ENCODE peak calls at places on chromosomes 4 and X, in five cellular contexts. A is HepG2, M is NB4, H is A549, R is adrenal gland. L is an unnamed sample.

GRCh38 chr4:180009316-180009715 is 2233.9 kb upstream of the TENM3 start:
- DNase-seq in A (no peak), M (no peak), H (no peak), R (no peak), L (no peak)

GRCh38 chr4:105246712-105247111 is 100.0 kb downstream of the TET2 start:
- DNase-seq in A (no peak), M (no peak), H (no peak), R (no peak), L (no peak)

GRCh38 chr4:10183462-10183861 is 66.9 kb upstream of the WDR1 start:
- DNase-seq in A (no peak), M (peak), H (no peak), R (no peak), L (no peak)

GRCh38 chrX:134933911-134934310 is 56.9 kb upstream of the SMIM10 start:
- DNase-seq in A (no peak), M (no peak), H (no peak), R (no peak), L (peak)

GRCh38 chr4:123777297-123777859 is 380.8 kb downstream of the SPRY1 start:
- DNase-seq in A (no peak), M (no peak), H (no peak), R (no peak), L (no peak)

GRCh38 chrX:19225906-19226305 is 103.6 kb upstream of the ADGRG2 start:
- DNase-seq in A (no peak), M (peak), H (peak), R (no peak), L (no peak)

GRCh38 chr4:89296871-89297270 is 10.7 kb downstream of the GPRIN3 start:
- DNase-seq in A (no peak), M (no peak), H (no peak), R (no peak), L (no peak)

GRCh38 chr4:89248879-89249281 is 58.7 kb downstream of the GPRIN3 start:
- DNase-seq in A (no peak), M (no peak), H (no peak), R (no peak), L (no peak)

GRCh38 chr4:47862297-47862696 is 24.4 kb upstream of the CORIN start:
- DNase-seq in A (no peak), M (no peak), H (no peak), R (no peak), L (peak)

GRCh38 chr4:107808572-107808971 is 16.2 kb upstream of the SGMS2 start:
- DNase-seq in A (no peak), M (no peak), H (no peak), R (no peak), L (no peak)

GRCh38 chr4:3487861-3488260 is 24.8 kb downstream of the DOK7 start:
- DNase-seq in A (no peak), M (no peak), H (no peak), R (no peak), L (no peak)

GRCh38 chrX:141221611-141222010 is 20.7 kb downstream of the SPANXC start:
- DNase-seq in A (no peak), M (no peak), H (no peak), R (no peak), L (no peak)

GRCh38 chr4:185591679-185592141 is 56.4 kb upstream of the PDLIM3 start:
- DNase-seq in A (peak), M (no peak), H (no peak), R (peak), L (no peak)

GRCh38 chr4:165656399-165656798 is 216.6 kb upstream of the TLL1 start:
- DNase-seq in A (no peak), M (no peak), H (no peak), R (no peak), L (no peak)

GRCh38 chr4:54197926-54198325 is 31.2 kb upstream of the PDGFRA start:
- DNase-seq in A (no peak), M (no peak), H (no peak), R (no peak), L (no peak)

GRCh38 chrX:10197597-10198210 is 40.9 kb downstream of the CLCN4 start:
- DNase-seq in A (no peak), M (no peak), H (no peak), R (no peak), L (no peak)

GRCh38 chr4:78552398-78553396 is 1.1 kb downstream of the ANXA3 start:
- DNase-seq in A (peak), M (peak), H (peak), R (no peak), L (peak)
- TF ChIP-seq POLR2A in A (no peak), M (no peak), H (no peak), R (no peak), L (no peak)

DNA sequence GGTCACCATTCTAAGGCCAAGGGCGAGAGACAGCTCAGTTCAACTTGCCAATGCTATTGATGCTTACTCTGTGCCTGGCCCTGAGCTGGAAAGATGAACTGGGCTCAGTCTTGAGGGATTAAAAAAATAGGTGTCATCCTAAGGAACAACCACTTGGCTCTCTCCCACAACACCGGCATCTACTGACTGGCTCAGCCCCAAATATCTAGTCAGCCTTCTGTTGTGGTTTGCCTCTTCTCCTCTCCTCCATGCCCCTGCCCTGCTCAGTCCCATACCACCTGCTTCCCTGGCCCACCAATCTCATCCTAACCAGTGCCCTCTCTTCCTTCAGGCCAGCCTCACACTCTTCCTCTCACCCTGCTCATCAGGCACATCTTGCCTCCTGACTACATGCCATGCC is 29.6 kb downstream of the KDM5C start:
- DNase-seq in A (no peak), M (no peak), H (no peak), R (no peak), L (no peak)
- TF ChIP-seq POLR2A in A (no peak), M (no peak), H (no peak), R (no peak), L (no peak)

DNA sequence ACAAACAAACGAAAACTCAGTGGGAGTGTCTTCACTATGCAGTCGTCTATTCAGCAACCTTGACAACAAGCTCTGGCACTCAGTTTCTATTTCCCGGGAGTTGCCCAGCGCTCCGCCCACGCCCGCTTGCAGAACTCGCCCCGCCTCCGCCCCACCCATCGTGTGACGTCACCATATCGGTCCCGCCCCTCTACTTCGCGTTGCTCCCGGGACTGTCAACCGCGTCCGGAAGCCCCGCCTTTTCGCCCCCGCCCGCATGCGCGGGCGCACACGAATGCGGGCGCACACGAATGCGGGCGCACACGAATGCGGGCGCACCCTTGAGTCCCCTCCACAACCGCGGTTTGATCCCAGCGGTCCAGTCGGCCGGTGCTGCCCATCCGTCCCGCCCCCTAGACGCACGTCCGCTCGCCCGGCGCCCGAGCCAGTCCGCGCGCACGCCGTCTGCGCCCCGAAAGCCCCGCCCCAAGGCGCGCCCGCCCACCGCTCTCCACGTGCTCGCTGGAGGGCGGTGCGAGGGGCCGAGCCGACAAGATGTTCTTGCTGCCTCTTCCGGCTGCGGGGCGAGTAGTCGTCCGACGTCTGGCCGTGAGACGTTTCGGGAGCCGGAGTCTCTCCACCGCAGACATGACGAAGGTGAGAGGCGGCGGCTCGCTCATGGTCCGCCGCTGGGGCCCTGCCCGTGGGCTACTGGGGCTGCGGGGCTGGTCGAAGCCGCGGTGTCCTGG is at the start of gene LAP3:
- DNase-seq in A (peak), M (peak), H (peak), R (peak), L (peak)
- TF ChIP-seq POLR2A in A (peak), M (peak), H (peak), R (peak), L (peak)

GRCh38 chr4:174699654-174700053 is 129.4 kb downstream of the GLRA3 start:
- DNase-seq in A (no peak), M (no peak), H (no peak), R (no peak), L (no peak)
- TF ChIP-seq POLR2A in A (no peak), M (no peak), H (no peak), R (no peak), L (no peak)

DNA sequence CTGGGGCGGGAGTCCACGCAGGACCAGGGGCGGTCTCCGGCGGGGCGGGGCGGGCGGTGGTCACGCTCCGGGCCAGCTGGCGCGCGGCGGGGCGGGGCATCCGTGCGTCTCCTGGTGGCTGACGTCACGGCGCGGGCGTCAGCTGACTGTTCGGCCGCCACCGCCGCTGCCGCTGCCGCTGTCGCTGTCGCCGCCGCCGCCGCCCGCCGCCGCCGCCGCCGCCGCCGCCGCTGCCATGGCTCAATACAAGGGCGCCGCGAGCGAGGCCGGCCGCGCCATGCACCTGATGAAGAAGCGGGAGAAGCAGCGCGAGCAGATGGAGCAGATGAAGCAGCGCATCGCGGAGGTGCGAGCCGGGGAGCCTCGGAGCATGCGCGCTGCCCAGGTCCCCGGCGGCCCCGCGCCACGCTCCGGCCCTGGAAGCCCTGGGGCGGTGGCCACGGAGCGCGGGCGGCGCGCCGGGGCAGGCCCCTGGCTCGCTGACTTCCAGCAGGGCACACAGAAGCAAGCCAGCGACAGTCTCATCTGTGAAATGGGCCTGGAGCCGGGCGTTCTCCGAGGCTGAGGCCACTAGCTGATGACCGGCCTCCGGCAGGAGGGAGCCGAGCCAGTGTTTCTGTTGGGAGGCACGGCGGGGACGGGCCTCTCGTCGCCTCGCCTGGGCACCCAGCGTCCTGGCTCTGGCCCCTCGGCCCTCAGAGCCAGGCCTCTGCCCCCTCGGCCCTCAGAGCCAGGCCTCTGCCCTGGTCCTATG is at the start of gene FAM50A:
- DNase-seq in A (no peak), M (peak), H (peak), R (peak), L (peak)
- TF ChIP-seq POLR2A in A (no peak), M (no peak), H (peak), R (peak), L (peak)

GRCh38 chrX:54639346-54640102 is 109.5 kb downstream of the GNL3L start:
- DNase-seq in A (peak), M (peak), H (peak), R (peak), L (peak)
- TF ChIP-seq POLR2A in A (peak), M (peak), H (peak), R (peak), L (peak)